ENCODE peak calls at places on chromosome 19, in ten cellular contexts. G is GM23248, I is fibroblast of lung, S is kidney, E is PC-3, O is neural progenitor cell, B is trophoblast cell, X is H9, V is IMR-90, F is astrocyte. H is an unnamed sample.
A peak's percentile ranks its signal among the peaks of the same experiment; 100 is the strongest.

GRCh38 chr19:46585539-46585938 is 15.6 kb upstream of the CALM3 start:
- DNase-seq in X (no peak), B (no peak), O (no peak), G (no peak), F (no peak), S (no peak), V (no peak), E (no peak), I (no peak), H (no peak)

GRCh38 chr19:33143897-33144405 is 12.0 kb downstream of the WDR88 start:
- DNase-seq in B (peak; percentile 64), G (peak; percentile 76), I (peak; percentile 30), X (peak; percentile 69), S (peak; percentile 77), F (no peak), V (peak; percentile 42), E (peak; percentile 62), O (peak; percentile 79), H (peak; percentile 56)

GRCh38 chr19:51138549-51138979 is 3.5 kb upstream of the SIGLEC7 start:
- DNase-seq in X (no peak), I (no peak), V (no peak), S (no peak), E (no peak), G (no peak), O (no peak), F (no peak), B (no peak), H (no peak)

GRCh38 chr19:35722897-35723296 is 5.1 kb downstream of the KMT2B start:
- DNase-seq in I (no peak), G (no peak), B (no peak), V (no peak), E (no peak), X (no peak), F (no peak), O (no peak), S (peak; percentile 75), H (no peak)

GRCh38 chr19:34236035-34236793 is 18.1 kb upstream of the GARRE1 start:
- DNase-seq in S (no peak), F (peak; percentile 47), B (no peak), I (peak; percentile 56), G (peak; percentile 62), X (no peak), E (no peak), V (peak; percentile 82), O (no peak), H (no peak)

GRCh38 chr19:10317857-10318462 is 2.1 kb upstream of the FDX2 start:
- DNase-seq in O (no peak), F (no peak), B (no peak), X (no peak), S (no peak), I (no peak), G (no peak), V (no peak), E (no peak), H (no peak)

GRCh38 chr19:17112700-17113099 is 37.1 kb downstream of the MYO9B start:
- DNase-seq in F (no peak), S (no peak), X (no peak), G (no peak), V (no peak), B (no peak), E (no peak), I (no peak), O (no peak), H (no peak)

GRCh38 chr19:19167612-19168011 is 2.5 kb downstream of the MEF2B start:
- DNase-seq in O (no peak), E (no peak), G (no peak), X (no peak), F (no peak), S (no peak), B (no peak), I (no peak), V (no peak), H (no peak)

GRCh38 chr19:12656899-12657571 is 9.5 kb downstream of the MAN2B1 start:
- DNase-seq in V (no peak), E (no peak), I (no peak), X (peak; percentile 97), S (no peak), F (no peak), G (peak; percentile 39), B (no peak), O (no peak), H (peak; percentile 43)

GRCh38 chr19:55703790-55704215 is 28.8 kb downstream of the EPN1 start:
- DNase-seq in S (no peak), E (no peak), X (peak; percentile 77), F (no peak), V (no peak), I (peak; percentile 6), O (peak; percentile 15), B (peak; percentile 38), G (peak; percentile 66), H (no peak)

GRCh38 chr19:14248578-14249011 is 42.6 kb upstream of the ADGRL1 start:
- DNase-seq in B (no peak), G (peak; percentile 41), O (peak; percentile 93), I (peak; percentile 69), E (peak; percentile 43), S (peak; percentile 84), V (no peak), F (peak; percentile 53), X (peak; percentile 95), H (no peak)

GRCh38 chr19:29290853-29291252 is 77.9 kb upstream of the UQCRFS1 start:
- DNase-seq in S (no peak), E (no peak), G (no peak), I (no peak), X (no peak), O (peak; percentile 33), V (no peak), B (no peak), F (no peak), H (no peak)

GRCh38 chr19:4089400-4089908 is 22.8 kb upstream of the ZBTB7A start:
- DNase-seq in I (no peak), F (no peak), B (peak; percentile 68), G (no peak), X (no peak), S (peak; percentile 82), V (no peak), O (no peak), E (no peak), H (peak; percentile 84)

GRCh38 chr19:43651758-43652545 is 12.3 kb upstream of the CADM4 start:
- DNase-seq in S (no peak), I (peak; percentile 50), G (peak; percentile 78), V (peak; percentile 65), B (peak; percentile 24), X (peak; percentile 70), F (peak; percentile 29), O (peak; percentile 75), E (peak; percentile 59), H (peak; percentile 60)

GRCh38 chr19:7340959-7341837 is 7.5 kb upstream of the ARHGEF18 start:
- DNase-seq in B (peak; percentile 70), X (peak; percentile 89), O (peak; percentile 88), E (peak; percentile 92), S (peak; percentile 89), I (peak; percentile 46), F (peak; percentile 29), V (peak; percentile 64), G (peak; percentile 69), H (peak; percentile 88)

GRCh38 chr19:2544576-2545415 is 68.9 kb downstream of the GADD45B start:
- DNase-seq in F (no peak), X (no peak), O (no peak), I (peak; percentile 31), E (no peak), S (peak; percentile 66), G (no peak), V (no peak), B (no peak), H (no peak)
- H3K4me1 ChIP-seq in F (peaks cover 59% of the 10 kb centered on the region), X (peaks cover 4% of the 10 kb centered on the region), O (peaks cover 31% of the 10 kb centered on the region), I (peaks cover 36% of the 10 kb centered on the region), E (peaks cover 47% of the 10 kb centered on the region), S (peaks cover 35% of the 10 kb centered on the region), G (peaks cover 49% of the 10 kb centered on the region), V (peaks cover 33% of the 10 kb centered on the region), B (peaks cover 47% of the 10 kb centered on the region), H (peaks cover 11% of the 10 kb centered on the region)

DNA sequence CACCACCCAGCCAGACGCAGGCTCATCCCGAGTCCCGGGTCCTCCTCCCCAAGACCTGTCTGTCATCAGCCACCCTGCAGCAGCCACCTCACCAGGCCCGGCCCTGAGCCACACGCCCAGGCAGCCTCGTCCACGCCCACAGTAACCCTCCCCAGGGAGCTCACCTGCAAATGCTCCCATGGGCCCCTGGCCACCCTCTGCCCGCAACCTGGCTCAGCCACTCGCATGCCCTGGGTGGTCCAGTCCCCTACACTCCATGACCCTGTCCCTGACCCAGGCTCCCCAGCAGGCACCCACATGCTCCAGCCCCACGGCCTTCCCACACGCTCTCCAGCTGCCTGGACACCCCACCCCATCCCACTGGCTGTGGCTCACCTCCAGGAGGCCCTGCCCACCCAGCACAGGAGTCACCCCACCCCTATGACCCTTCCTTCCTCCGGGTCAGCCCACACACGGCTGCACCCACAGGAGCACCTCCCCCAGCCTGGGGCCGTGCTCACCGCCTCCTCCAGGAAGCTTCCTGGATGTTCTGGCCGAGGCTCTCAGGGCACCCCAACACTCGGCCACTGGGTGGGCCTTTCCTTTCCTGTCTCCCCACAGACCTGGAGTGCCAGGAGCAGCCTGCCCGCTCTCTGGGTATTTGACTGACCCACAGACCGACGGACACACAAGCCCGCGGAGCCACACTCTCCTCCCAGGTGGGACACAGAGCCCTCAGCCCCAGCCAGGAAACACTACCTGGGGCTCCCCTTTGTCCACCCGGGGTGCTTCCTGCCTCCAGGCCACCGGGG is 3.6 kb downstream of the TMEM259 start:
- DNase-seq in V (no peak), F (no peak), E (peak; percentile 47), G (no peak), I (no peak), B (no peak), O (no peak), X (no peak), S (peak; percentile 84), H (no peak)
- H3K9ac ChIP-seq in V (peak overlapping the region; percentile 4), F (peak overlapping the region; percentile 51), E (no peak overlapping the region), G (peak overlapping the region; percentile 49), I (peak overlapping the region; percentile 46), B (no peak overlapping the region), O (no peak overlapping the region), X (no peak overlapping the region), S (no peak overlapping the region), H (peak overlapping the region; percentile 92)

GRCh38 chr19:40417714-40417996 is 4.5 kb upstream of the PRX start:
- DNase-seq in O (no peak), X (no peak), B (no peak), G (no peak), I (no peak), S (no peak), F (no peak), V (no peak), E (no peak), H (no peak)
- H3K4me1 ChIP-seq in O (peaks cover 23% of the 10 kb centered on the region), X (no peaks in the 10 kb centered on the region), B (peaks cover 13% of the 10 kb centered on the region), G (peaks cover 14% of the 10 kb centered on the region), I (peaks cover 11% of the 10 kb centered on the region), S (peaks cover 8% of the 10 kb centered on the region), F (peaks cover 21% of the 10 kb centered on the region), V (peaks cover 9% of the 10 kb centered on the region), E (peaks cover 10% of the 10 kb centered on the region), H (peaks cover 13% of the 10 kb centered on the region)

DNA sequence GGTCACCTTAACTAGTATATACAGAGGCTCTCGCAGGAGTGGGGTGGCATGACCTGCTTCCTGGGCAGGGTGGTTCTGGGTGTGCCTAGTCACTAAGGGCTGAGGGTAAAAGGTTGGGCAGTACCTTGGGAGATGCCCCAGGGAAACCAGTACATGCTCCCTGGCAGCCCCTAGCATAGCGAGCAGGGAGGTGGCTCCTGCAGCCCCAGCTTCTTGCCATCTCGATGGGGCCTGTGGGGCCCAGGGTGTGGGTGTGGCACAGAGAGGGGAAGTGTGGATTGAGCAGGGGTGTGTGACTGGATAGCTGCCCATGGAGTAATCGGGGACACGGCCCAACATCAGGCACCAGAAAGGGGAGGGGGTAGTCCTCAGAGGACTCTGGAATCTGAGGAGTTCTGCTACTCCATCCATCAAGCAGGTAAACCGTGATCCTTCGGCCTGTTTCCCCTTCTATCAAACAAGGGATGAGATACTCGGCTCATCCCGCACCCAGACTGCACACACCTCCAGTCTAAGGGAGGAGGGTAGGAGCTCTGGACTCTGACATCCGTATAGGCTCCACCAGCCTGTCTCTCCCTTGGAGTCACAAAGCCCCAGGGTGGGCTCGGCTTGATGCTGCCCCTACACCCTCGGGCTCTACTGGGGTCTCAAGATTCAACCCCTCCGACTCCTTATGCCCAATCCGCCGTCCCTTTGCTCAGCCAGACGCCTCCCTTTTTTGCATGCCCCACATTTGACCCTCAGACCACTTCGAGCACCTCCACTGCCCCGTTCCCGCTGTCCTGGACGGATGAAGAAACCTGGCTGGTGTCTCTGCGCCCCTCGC is 1.1 kb downstream of the ZBTB45 start:
- DNase-seq in I (no peak), E (peak; percentile 4), X (peak; percentile 32), F (no peak), O (no peak), G (peak; percentile 30), B (no peak), V (no peak), S (no peak), H (peak; percentile 36)
- H3K9ac ChIP-seq in I (peak overlapping the region; percentile 95), E (peak overlapping the region; percentile 94), X (peak overlapping the region; percentile 96), F (peak overlapping the region; percentile 93), O (peak overlapping the region; percentile 56), G (peak overlapping the region; percentile 97), B (peak overlapping the region; percentile 91), V (peak overlapping the region; percentile 96), S (peak overlapping the region; percentile 74), H (peak overlapping the region; percentile 98)

H was measured in DND-41.